ENCODE peak calls at places on chromosome 20, in seven cellular contexts. K, X, E, D, S, T and R are unnamed samples.

GRCh38 chr20:7926767-7927166 is 13.5 kb downstream of the HAO1 start:
- DNase-seq in K (peak; percentile 18), X (peak; percentile 72), E (no peak), D (no peak), S (peak; percentile 24), T (peak; percentile 28), R (no peak)

GRCh38 chr20:57147185-57147584 is 119.3 kb downstream of the BMP7 start:
- DNase-seq in K (no peak), X (no peak), E (no peak), D (no peak), S (no peak), T (no peak), R (no peak)

GRCh38 chr20:21396045-21396893 is 1.1 kb downstream of the NKX2-4 start:
- DNase-seq in K (peak; percentile 56), X (no peak), E (peak; percentile 21), D (no peak), S (no peak), T (peak; percentile 64), R (no peak)

GRCh38 chr20:37538003-37538402 is 10.3 kb upstream of the BLCAP start:
- DNase-seq in K (no peak), X (peak; percentile 79), E (no peak), D (no peak), S (peak; percentile 35), T (no peak), R (no peak)

GRCh38 chr20:48180039-48180438 is 394.8 kb upstream of the SULF2 start:
- DNase-seq in K (no peak), X (peak; percentile 14), E (no peak), D (no peak), S (no peak), T (no peak), R (no peak)

GRCh38 chr20:41330343-41330720 is 10.3 kb upstream of the LPIN3 start:
- DNase-seq in K (peak; percentile 73), X (no peak), E (no peak), D (no peak), S (no peak), T (no peak), R (no peak)

GRCh38 chr20:36144336-36144735 is 10.2 kb upstream of the EPB41L1 start:
- DNase-seq in K (no peak), X (no peak), E (peak; percentile 39), D (no peak), S (no peak), T (no peak), R (no peak)

GRCh38 chr20:6698056-6698455 is 69.4 kb upstream of the BMP2 start:
- DNase-seq in K (peak; percentile 96), X (no peak), E (no peak), D (no peak), S (no peak), T (peak; percentile 16), R (peak; percentile 57)

GRCh38 chr20:9467995-9468394 is 46.4 kb upstream of the LAMP5 start:
- DNase-seq in K (peak; percentile 23), X (no peak), E (peak; percentile 44), D (no peak), S (peak; percentile 25), T (peak; percentile 59), R (no peak)

GRCh38 chr20:21082584-21082983 is 23.6 kb downstream of the LINC00237 start:
- DNase-seq in K (no peak), X (no peak), E (no peak), D (no peak), S (no peak), T (no peak), R (no peak)

GRCh38 chr20:16803965-16804792 is 56.0 kb downstream of the OTOR start:
- DNase-seq in K (peak; percentile 80), X (peak; percentile 56), E (peak; percentile 63), D (no peak), S (peak; percentile 86), T (peak; percentile 82), R (peak; percentile 29)

GRCh38 chr20:48669946-48670630 is 157.7 kb downstream of the PREX1 start:
- DNase-seq in K (no peak), X (no peak), E (no peak), D (no peak), S (no peak), T (no peak), R (no peak)

GRCh38 chr20:51249781-51250180 is 226.9 kb upstream of the KCNG1 start:
- DNase-seq in K (peak; percentile 39), X (no peak), E (no peak), D (no peak), S (no peak), T (peak; percentile 13), R (no peak)

GRCh38 chr20:10239954-10240353 is 21.3 kb downstream of the SNAP25 start:
- DNase-seq in K (no peak), X (peak; percentile 72), E (peak; percentile 74), D (peak; percentile 62), S (peak; percentile 56), T (no peak), R (peak; percentile 22)

GRCh38 chr20:33791021-33791420 is 20.1 kb upstream of the CHMP4B start:
- DNase-seq in K (no peak), X (no peak), E (no peak), D (no peak), S (no peak), T (no peak), R (no peak)

DNA sequence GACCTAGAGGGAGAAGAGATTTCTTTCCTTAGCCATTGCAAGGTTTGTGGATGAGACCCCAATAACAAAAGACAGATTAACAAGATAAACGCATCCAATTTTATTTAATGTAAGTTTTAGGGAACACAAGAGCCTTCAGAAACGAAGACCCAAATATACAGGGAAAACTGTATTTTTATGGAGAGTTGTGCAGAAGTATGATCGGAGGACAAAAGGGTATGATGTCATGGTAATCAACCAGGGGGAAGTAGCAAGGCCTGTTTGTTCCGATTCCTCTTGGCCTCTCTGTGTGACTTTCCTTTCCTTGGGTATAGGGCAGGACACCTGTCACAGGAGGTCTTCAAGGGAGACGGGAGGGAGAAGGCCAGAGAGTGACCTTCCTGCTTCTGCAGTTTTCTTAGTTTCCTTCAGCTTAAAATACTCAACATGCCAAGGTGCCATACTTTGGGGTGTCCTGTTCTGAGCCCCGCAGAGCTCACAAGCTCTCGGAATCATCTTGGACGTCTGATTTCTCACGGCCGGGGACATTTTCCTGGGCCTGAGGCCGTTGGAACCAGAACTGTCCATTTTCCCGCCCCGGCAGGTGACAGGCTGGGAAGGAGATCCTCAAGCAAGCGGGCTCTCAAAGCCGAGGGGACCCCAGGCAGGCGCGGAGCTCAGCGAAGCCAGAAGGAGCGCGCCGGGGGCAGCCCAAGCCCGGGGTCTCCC is 21.7 kb downstream of the TMC2 start:
- DNase-seq in K (no peak), X (no peak), E (no peak), D (no peak), S (no peak), T (no peak), R (no peak)
- H3K4me3 ChIP-seq in K (no peak overlapping the region), X (peak overlapping the region; percentile 15), E (no peak overlapping the region), D (peak overlapping the region; percentile 64), S (no peak overlapping the region), T (peak overlapping the region; percentile 53), R (no peak overlapping the region)

GRCh38 chr20:4344660-4345059 is 329.3 kb upstream of the RNF24 start:
- DNase-seq in K (no peak), X (no peak), E (no peak), D (no peak), S (no peak), T (no peak), R (no peak)
- H3K4me1 ChIP-seq in K (no peaks in the 10 kb centered on the region), X (peaks cover 6% of the 10 kb centered on the region), E (no peaks in the 10 kb centered on the region), D (no peaks in the 10 kb centered on the region), S (peaks cover 7% of the 10 kb centered on the region), T (peaks cover 9% of the 10 kb centered on the region), R (peaks cover 10% of the 10 kb centered on the region)

DNA sequence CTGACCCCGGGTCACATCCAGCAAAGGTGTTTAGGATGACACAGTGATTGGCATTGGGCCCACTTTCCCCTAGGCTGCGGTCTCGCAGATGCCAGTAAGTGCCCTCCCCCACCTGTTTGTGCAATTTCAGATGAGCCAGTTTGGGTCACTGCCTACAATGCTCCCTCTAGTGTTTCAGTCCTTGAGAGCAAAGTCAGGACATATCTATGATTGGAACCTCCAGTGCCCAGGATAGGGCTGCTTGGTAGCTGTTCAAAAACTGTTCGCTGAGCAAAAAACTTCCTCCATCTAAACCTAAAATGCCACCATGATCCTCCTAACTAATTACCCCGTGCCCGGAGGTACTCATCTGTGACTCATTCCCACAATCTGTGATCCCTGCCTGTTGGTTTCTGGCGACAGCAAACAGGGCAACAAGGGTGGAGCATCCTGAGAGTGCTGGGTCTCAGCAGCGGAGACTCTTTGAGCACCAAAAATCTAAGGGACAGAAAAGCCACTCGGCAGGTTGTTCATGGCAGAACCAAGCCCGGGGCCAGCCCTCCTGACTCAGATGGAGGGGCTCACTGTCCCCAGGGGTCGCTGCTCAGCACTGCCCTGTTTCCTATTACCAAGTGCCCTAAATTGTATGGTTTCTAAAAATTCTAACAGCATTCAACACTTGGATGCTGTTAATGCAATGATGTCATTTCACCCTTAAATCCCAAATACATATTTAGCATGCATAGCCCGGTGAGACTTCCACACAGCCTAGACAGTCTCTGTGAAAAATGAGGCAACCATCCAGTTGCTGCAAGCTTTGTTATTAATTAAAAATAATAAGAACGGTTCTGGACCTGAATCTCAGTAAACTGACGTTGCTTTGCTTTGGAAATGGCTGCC is 5.0 kb downstream of the VSX1 start:
- DNase-seq in K (no peak), X (peak; percentile 52), E (no peak), D (no peak), S (no peak), T (peak; percentile 27), R (peak; percentile 51)
- H3K4me3 ChIP-seq in K (no peak overlapping the region), X (no peak overlapping the region), E (peak overlapping the region; percentile 33), D (peak overlapping the region; percentile 61), S (no peak overlapping the region), T (peak overlapping the region; percentile 27), R (peak overlapping the region; percentile 48)

GRCh38 chr20:19876828-19877227 is 118.8 kb downstream of the RIN2 start:
- DNase-seq in K (peak; percentile 37), X (no peak), E (no peak), D (no peak), S (no peak), T (no peak), R (no peak)
- H3K4me1 ChIP-seq in K (no peaks in the 10 kb centered on the region), X (peaks cover 18% of the 10 kb centered on the region), E (no peaks in the 10 kb centered on the region), D (no peaks in the 10 kb centered on the region), S (no peaks in the 10 kb centered on the region), T (no peaks in the 10 kb centered on the region), R (no peaks in the 10 kb centered on the region)

GRCh38 chr20:12306107-12306506 is 388.4 kb downstream of the BTBD3 start:
- DNase-seq in K (no peak), X (peak; percentile 37), E (no peak), D (no peak), S (no peak), T (no peak), R (no peak)

GRCh38 chr20:12311102-12311865 is 393.6 kb downstream of the BTBD3 start:
- DNase-seq in K (no peak), X (no peak), E (no peak), D (no peak), S (no peak), T (no peak), R (no peak)

GRCh38 chr20:12305555-12305954 is 387.9 kb downstream of the BTBD3 start:
- DNase-seq in K (no peak), X (peak; percentile 2), E (no peak), D (no peak), S (peak; percentile 1), T (peak; percentile 34), R (no peak)
- H3K4me3 ChIP-seq in K (no peak overlapping the region), X (no peak overlapping the region), E (no peak overlapping the region), D (no peak overlapping the region), S (no peak overlapping the region), T (no peak overlapping the region), R (no peak overlapping the region)